ENCODE peak calls at places on chromosomes 4 and X, in eight cellular contexts. One of them, this sample, is unnamed.

GRCh38 chr4:54635329-54635728 is 22.4 kb upstream of the KIT start:
- DNase-seq in body of pancreas: no peak
- DNase-seq in AG04450: no peak
- DNase-seq in GM23338: no peak
- DNase-seq in IMR-90: no peak
- DNase-seq in lung: no peak
- DNase-seq in stomach: no peak
- DNase-seq in left ventricle myocardium inferior: no peak
- DNase-seq in this sample: no peak

GRCh38 chr4:6473264-6474052 is 1.0 kb upstream of the PPP2R2C start:
- DNase-seq in body of pancreas: no peak
- DNase-seq in AG04450: no peak
- DNase-seq in GM23338: peak; percentile 6
- DNase-seq in IMR-90: no peak
- DNase-seq in lung: no peak
- DNase-seq in stomach: no peak
- DNase-seq in left ventricle myocardium inferior: no peak
- DNase-seq in this sample: no peak

GRCh38 chr4:7571001-7571400 is 136.3 kb upstream of the PSAPL1 start:
- DNase-seq in body of pancreas: no peak
- DNase-seq in AG04450: no peak
- DNase-seq in GM23338: no peak
- DNase-seq in IMR-90: no peak
- DNase-seq in lung: no peak
- DNase-seq in stomach: no peak
- DNase-seq in left ventricle myocardium inferior: no peak
- DNase-seq in this sample: no peak

GRCh38 chrX:46576458-46576857 is 2.9 kb downstream of the CHST7 start:
- DNase-seq in body of pancreas: no peak
- DNase-seq in AG04450: no peak
- DNase-seq in GM23338: no peak
- DNase-seq in IMR-90: no peak
- DNase-seq in lung: no peak
- DNase-seq in stomach: no peak
- DNase-seq in left ventricle myocardium inferior: peak; percentile 23
- DNase-seq in this sample: no peak

GRCh38 chr4:52813546-52813945 is 48.6 kb upstream of the RASL11B start:
- DNase-seq in body of pancreas: no peak
- DNase-seq in AG04450: no peak
- DNase-seq in GM23338: no peak
- DNase-seq in IMR-90: no peak
- DNase-seq in lung: no peak
- DNase-seq in stomach: no peak
- DNase-seq in left ventricle myocardium inferior: no peak
- DNase-seq in this sample: no peak

GRCh38 chr4:177190995-177191568 is 118.6 kb upstream of the NEIL3 start:
- DNase-seq in body of pancreas: no peak
- DNase-seq in AG04450: no peak
- DNase-seq in GM23338: peak; percentile 3
- DNase-seq in IMR-90: peak; percentile 47
- DNase-seq in lung: no peak
- DNase-seq in stomach: no peak
- DNase-seq in left ventricle myocardium inferior: no peak
- DNase-seq in this sample: peak; percentile 32

GRCh38 chr4:604131-604530 is 21.2 kb upstream of the PDE6B start:
- DNase-seq in body of pancreas: no peak
- DNase-seq in AG04450: no peak
- DNase-seq in GM23338: no peak
- DNase-seq in IMR-90: no peak
- DNase-seq in lung: no peak
- DNase-seq in stomach: no peak
- DNase-seq in left ventricle myocardium inferior: no peak
- DNase-seq in this sample: no peak

GRCh38 chr4:123600921-123601904 is 204.6 kb downstream of the SPRY1 start:
- DNase-seq in body of pancreas: no peak
- DNase-seq in AG04450: no peak
- DNase-seq in GM23338: no peak
- DNase-seq in IMR-90: no peak
- DNase-seq in lung: no peak
- DNase-seq in stomach: no peak
- DNase-seq in left ventricle myocardium inferior: no peak
- DNase-seq in this sample: no peak

GRCh38 chr4:159516556-159516955 is 413.7 kb downstream of the RAPGEF2 start:
- DNase-seq in body of pancreas: no peak
- DNase-seq in AG04450: no peak
- DNase-seq in GM23338: no peak
- DNase-seq in IMR-90: peak; percentile 25
- DNase-seq in lung: no peak
- DNase-seq in stomach: no peak
- DNase-seq in left ventricle myocardium inferior: no peak
- DNase-seq in this sample: no peak

GRCh38 chr4:66123195-66123594 is 452.9 kb upstream of the EPHA5 start:
- DNase-seq in body of pancreas: no peak
- DNase-seq in AG04450: no peak
- DNase-seq in GM23338: no peak
- DNase-seq in IMR-90: no peak
- DNase-seq in lung: no peak
- DNase-seq in stomach: no peak
- DNase-seq in left ventricle myocardium inferior: no peak
- DNase-seq in this sample: no peak

GRCh38 chrX:138925330-138925729 is 213.8 kb upstream of the FGF13 start:
- DNase-seq in body of pancreas: no peak
- DNase-seq in AG04450: peak; percentile 46
- DNase-seq in GM23338: no peak
- DNase-seq in IMR-90: peak; percentile 27
- DNase-seq in lung: no peak
- DNase-seq in stomach: no peak
- DNase-seq in left ventricle myocardium inferior: no peak
- DNase-seq in this sample: peak; percentile 56

GRCh38 chrX:12702509-12703091 is 88.6 kb upstream of the PRPS2 start:
- DNase-seq in body of pancreas: peak; percentile 37
- DNase-seq in AG04450: no peak
- DNase-seq in GM23338: peak; percentile 58
- DNase-seq in IMR-90: no peak
- DNase-seq in lung: no peak
- DNase-seq in stomach: no peak
- DNase-seq in left ventricle myocardium inferior: no peak
- DNase-seq in this sample: no peak

GRCh38 chr4:162131256-162131655 is 32.5 kb downstream of the FSTL5 start:
- DNase-seq in body of pancreas: no peak
- DNase-seq in AG04450: no peak
- DNase-seq in GM23338: peak; percentile 35
- DNase-seq in IMR-90: no peak
- DNase-seq in lung: no peak
- DNase-seq in stomach: no peak
- DNase-seq in left ventricle myocardium inferior: no peak
- DNase-seq in this sample: no peak

GRCh38 chr4:188660796-188661195 is 521.6 kb downstream of the TRIML1 start:
- DNase-seq in body of pancreas: no peak
- DNase-seq in AG04450: no peak
- DNase-seq in GM23338: no peak
- DNase-seq in IMR-90: no peak
- DNase-seq in lung: no peak
- DNase-seq in stomach: no peak
- DNase-seq in left ventricle myocardium inferior: no peak
- DNase-seq in this sample: no peak

GRCh38 chrX:130691576-130691975 is 211.4 kb downstream of the ENOX2 start:
- DNase-seq in body of pancreas: no peak
- DNase-seq in AG04450: no peak
- DNase-seq in GM23338: no peak
- DNase-seq in IMR-90: no peak
- DNase-seq in lung: no peak
- DNase-seq in stomach: no peak
- DNase-seq in left ventricle myocardium inferior: no peak
- DNase-seq in this sample: no peak
- H3K27me3 ChIP-seq in body of pancreas: no peaks in the 10 kb centered on the region
- H3K27me3 ChIP-seq in AG04450: no peaks in the 10 kb centered on the region
- H3K27me3 ChIP-seq in GM23338: no peaks in the 10 kb centered on the region
- H3K27me3 ChIP-seq in IMR-90: no peaks in the 10 kb centered on the region
- H3K27me3 ChIP-seq in lung: no peaks in the 10 kb centered on the region
- H3K27me3 ChIP-seq in stomach: no peaks in the 10 kb centered on the region
- H3K27me3 ChIP-seq in left ventricle myocardium inferior: no peaks in the 10 kb centered on the region
- H3K27me3 ChIP-seq in this sample: no peaks in the 10 kb centered on the region

DNA sequence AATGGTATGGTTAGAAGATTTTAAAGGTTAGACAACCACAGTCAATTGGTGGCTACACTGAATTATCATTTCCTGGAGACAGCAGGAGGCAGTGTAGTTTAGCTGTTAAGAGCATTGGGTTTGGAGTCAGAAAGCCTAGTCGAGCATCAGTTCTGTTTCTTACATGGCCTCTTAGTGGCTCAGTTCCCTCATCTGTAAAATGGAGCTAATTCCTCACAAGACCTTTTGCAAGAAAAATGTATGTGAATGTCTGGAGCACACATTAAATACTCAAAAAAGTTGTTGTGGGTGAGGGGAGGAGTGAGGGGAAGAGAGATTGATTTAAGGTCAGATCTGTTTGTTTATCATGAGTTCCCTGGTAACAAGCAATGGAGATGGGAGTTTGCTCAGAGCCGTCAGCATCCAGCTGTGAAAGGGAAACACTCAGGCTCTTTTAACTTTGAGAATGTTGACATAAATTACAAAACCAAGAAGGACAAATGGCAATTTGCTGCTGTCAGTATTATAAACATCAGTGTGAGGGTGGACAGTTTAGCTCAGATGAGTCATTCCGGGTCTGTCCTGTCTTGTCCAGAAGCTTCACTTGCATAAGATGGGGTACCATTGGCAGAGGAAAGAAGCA is 98.2 kb upstream of the PGRMC2 start:
- DNase-seq in body of pancreas: no peak
- DNase-seq in AG04450: no peak
- DNase-seq in GM23338: peak; percentile 54
- DNase-seq in IMR-90: peak; percentile 80
- DNase-seq in lung: no peak
- DNase-seq in stomach: no peak
- DNase-seq in left ventricle myocardium inferior: no peak
- DNase-seq in this sample: no peak
- TF ChIP-seq CTCF in body of pancreas: no peak
- TF ChIP-seq CTCF in AG04450: peak; percentile 33
- TF ChIP-seq CTCF in GM23338: peak; percentile 68
- TF ChIP-seq CTCF in IMR-90: peak; percentile 40
- TF ChIP-seq CTCF in lung: no peak
- TF ChIP-seq CTCF in stomach: no peak
- TF ChIP-seq CTCF in left ventricle myocardium inferior: peak; percentile 12
- TF ChIP-seq CTCF in this sample: peak; percentile 6

DNA sequence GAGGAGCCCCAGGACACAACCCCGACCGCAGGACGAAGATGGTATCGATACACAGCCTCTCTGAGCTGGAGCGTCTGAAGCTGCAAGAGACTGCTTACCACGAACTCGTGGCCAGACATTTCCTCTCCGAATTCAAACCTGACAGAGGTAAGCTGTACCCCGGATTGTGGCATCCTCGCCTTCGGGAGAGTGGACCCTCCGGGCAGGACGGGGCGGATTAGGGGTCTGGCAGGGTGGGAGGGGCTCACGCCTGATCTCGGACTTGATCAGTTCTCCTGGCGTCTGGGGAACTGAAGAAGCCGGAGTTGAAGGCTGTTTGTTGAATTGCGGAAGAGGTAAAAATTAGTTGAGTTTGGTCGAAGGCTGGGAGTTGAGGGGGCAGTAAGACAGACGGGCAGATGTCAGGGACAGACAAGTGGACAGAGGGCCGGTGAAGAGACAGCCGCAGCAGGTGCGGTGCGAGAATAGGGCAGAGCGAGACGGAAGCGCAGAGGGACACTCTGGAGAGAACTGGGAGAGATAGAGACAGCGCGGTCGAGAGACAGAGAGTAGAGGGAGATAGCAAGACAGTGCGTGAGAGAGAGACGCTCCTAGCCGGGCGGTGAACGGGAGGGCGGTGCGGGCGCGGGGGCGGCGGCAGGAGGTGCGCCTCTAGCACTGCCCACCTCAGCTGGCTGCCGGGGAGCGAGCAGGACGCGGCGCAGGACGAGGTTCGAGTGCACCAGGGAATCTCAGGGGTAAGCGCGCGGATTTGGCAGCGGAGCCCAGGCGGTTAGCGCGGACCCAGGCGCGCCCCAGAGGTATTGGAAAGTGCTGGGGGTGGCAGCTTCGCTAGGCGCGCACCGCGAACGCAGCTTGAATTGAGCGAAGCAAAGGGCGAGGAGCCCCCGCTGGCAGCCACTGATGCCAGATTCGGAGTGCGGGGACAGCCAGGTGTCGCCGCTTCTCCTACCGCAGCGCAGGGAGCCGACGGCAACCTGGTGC is 23.9 kb downstream of the ARHGAP36 start:
- DNase-seq in body of pancreas: no peak
- DNase-seq in AG04450: no peak
- DNase-seq in GM23338: peak; percentile 53
- DNase-seq in IMR-90: no peak
- DNase-seq in lung: no peak
- DNase-seq in stomach: no peak
- DNase-seq in left ventricle myocardium inferior: no peak
- DNase-seq in this sample: no peak
- H3K4me3 ChIP-seq in body of pancreas: no peak overlapping the region
- H3K4me3 ChIP-seq in AG04450: no peak overlapping the region
- H3K4me3 ChIP-seq in GM23338: peak overlapping the region; percentile 59
- H3K4me3 ChIP-seq in IMR-90: no peak overlapping the region
- H3K4me3 ChIP-seq in lung: no peak overlapping the region
- H3K4me3 ChIP-seq in stomach: no peak overlapping the region
- H3K4me3 ChIP-seq in left ventricle myocardium inferior: no peak overlapping the region
- H3K4me3 ChIP-seq in this sample: no peak overlapping the region

GRCh38 chrX:142089193-142089592 is 115.9 kb downstream of the MAGEC2 start:
- DNase-seq in body of pancreas: no peak
- DNase-seq in AG04450: no peak
- DNase-seq in GM23338: peak; percentile 17
- DNase-seq in IMR-90: peak; percentile 1
- DNase-seq in lung: no peak
- DNase-seq in stomach: no peak
- DNase-seq in left ventricle myocardium inferior: no peak
- DNase-seq in this sample: no peak
- H3K27me3 ChIP-seq in body of pancreas: no peaks in the 10 kb centered on the region
- H3K27me3 ChIP-seq in AG04450: no peaks in the 10 kb centered on the region
- H3K27me3 ChIP-seq in GM23338: no peaks in the 10 kb centered on the region
- H3K27me3 ChIP-seq in IMR-90: no peaks in the 10 kb centered on the region
- H3K27me3 ChIP-seq in lung: no peaks in the 10 kb centered on the region
- H3K27me3 ChIP-seq in stomach: no peaks in the 10 kb centered on the region
- H3K27me3 ChIP-seq in left ventricle myocardium inferior: no peaks in the 10 kb centered on the region
- H3K27me3 ChIP-seq in this sample: no peaks in the 10 kb centered on the region

GRCh38 chr4:20395160-20395773 is 143.6 kb downstream of the SLIT2 start:
- DNase-seq in body of pancreas: peak; percentile 48
- DNase-seq in AG04450: no peak
- DNase-seq in GM23338: peak; percentile 88
- DNase-seq in IMR-90: peak; percentile 15
- DNase-seq in lung: no peak
- DNase-seq in stomach: peak; percentile 38
- DNase-seq in left ventricle myocardium inferior: no peak
- DNase-seq in this sample: no peak
- TF ChIP-seq CTCF in body of pancreas: peak; percentile 37
- TF ChIP-seq CTCF in AG04450: peak; percentile 66
- TF ChIP-seq CTCF in GM23338: peak; percentile 82
- TF ChIP-seq CTCF in IMR-90: peak; percentile 44
- TF ChIP-seq CTCF in lung: peak; percentile 19
- TF ChIP-seq CTCF in stomach: peak; percentile 30
- TF ChIP-seq CTCF in left ventricle myocardium inferior: peak; percentile 60
- TF ChIP-seq CTCF in this sample: peak; percentile 69